ENCODE peak calls at places on chromosomes 5 and 9, in six cellular contexts. X is body of pancreas, P is choroid plexus epithelial cell, V is fibroblast of lung, J is PC-3, T is mucosa of descending colon. E is an unnamed sample.

GRCh38 chr5:76601470-76601869 is 21.7 kb downstream of the F2RL2 start:
- DNase-seq in X (peak; percentile 35), P (peak; percentile 88), V (peak; percentile 87), J (peak; percentile 69), T (no peak), E (peak; percentile 88)

GRCh38 chr5:42992035-42992570 is 48.0 kb downstream of the ANXA2R start:
- DNase-seq in X (peak; percentile 84), P (peak; percentile 92), V (peak; percentile 95), J (no peak), T (peak; percentile 81), E (peak; percentile 81)

GRCh38 chr5:32639943-32640342 is 54.6 kb downstream of the SUB1 start:
- DNase-seq in X (no peak), P (no peak), V (no peak), J (peak; percentile 66), T (no peak), E (no peak)

GRCh38 chr5:26669523-26669922 is 368.9 kb downstream of the CDH9 start:
- DNase-seq in X (no peak), P (no peak), V (no peak), J (no peak), T (no peak), E (no peak)

GRCh38 chr9:36798350-36799065 is 225.8 kb downstream of the MELK start:
- DNase-seq in X (no peak), P (no peak), V (no peak), J (peak; percentile 48), T (no peak), E (no peak)

GRCh38 chr5:132979367-132979935 is 16.0 kb upstream of the AFF4 start:
- DNase-seq in X (peak; percentile 3), P (peak; percentile 17), V (peak; percentile 65), J (peak; percentile 70), T (no peak), E (no peak)

GRCh38 chr9:109865521-109865920 is 85.5 kb downstream of the PALM2AKAP2 start:
- DNase-seq in X (no peak), P (no peak), V (no peak), J (no peak), T (no peak), E (no peak)

GRCh38 chr9:86948153-86948929 is 1.0 kb upstream of the GAS1 start:
- DNase-seq in X (peak; percentile 84), P (peak; percentile 92), V (peak; percentile 88), J (peak; percentile 65), T (peak; percentile 80), E (peak; percentile 90)

GRCh38 chr5:16877267-16877935 is 58.7 kb downstream of the MYO10 start:
- DNase-seq in X (no peak), P (no peak), V (peak; percentile 46), J (no peak), T (no peak), E (no peak)

GRCh38 chr5:35371971-35372426 is 141.7 kb upstream of the PRLR start:
- DNase-seq in X (peak; percentile 78), P (no peak), V (no peak), J (no peak), T (peak; percentile 39), E (no peak)

GRCh38 chr5:102536323-102536928 is 37.6 kb upstream of the SLCO6A1 start:
- DNase-seq in X (no peak), P (peak; percentile 36), V (peak; percentile 47), J (peak; percentile 63), T (no peak), E (peak; percentile 42)

GRCh38 chr9:93942176-93942575 is 13.0 kb downstream of the BARX1 start:
- DNase-seq in X (no peak), P (no peak), V (no peak), J (no peak), T (no peak), E (no peak)

GRCh38 chr5:176653401-176653800 is 6.1 kb downstream of the TSPAN17 start:
- DNase-seq in X (no peak), P (no peak), V (no peak), J (peak; percentile 58), T (no peak), E (peak; percentile 20)

GRCh38 chr9:125142560-125143376 is 560 bp downstream of the SCAI start:
- DNase-seq in X (peak; percentile 3), P (no peak), V (no peak), J (no peak), T (no peak), E (no peak)

GRCh38 chr9:87826331-87826730 is 56.3 kb upstream of the SPATA31E1 start:
- DNase-seq in X (no peak), P (no peak), V (no peak), J (no peak), T (no peak), E (no peak)

GRCh38 chr5:167783145-167783817 is 508.2 kb upstream of the WWC1 start:
- DNase-seq in X (peak; percentile 11), P (peak; percentile 84), V (peak; percentile 25), J (no peak), T (no peak), E (peak; percentile 43)

GRCh38 chr9:90107021-90107771 is 502.4 kb downstream of the GADD45G start:
- DNase-seq in X (peak; percentile 91), P (no peak), V (no peak), J (peak; percentile 49), T (no peak), E (peak; percentile 6)

GRCh38 chr5:133274597-133274935 is 222.8 kb downstream of the HSPA4 start:
- DNase-seq in X (no peak), P (no peak), V (no peak), J (no peak), T (no peak), E (peak; percentile 2)

GRCh38 chr5:73380052-73380451 is 68.5 kb downstream of the FOXD1 start:
- DNase-seq in X (no peak), P (no peak), V (no peak), J (no peak), T (no peak), E (no peak)

GRCh38 chr5:87770601-87771121 is 357.9 kb upstream of the CCNH start:
- DNase-seq in X (no peak), P (no peak), V (no peak), J (no peak), T (no peak), E (no peak)

GRCh38 chr5:107218457-107219193 is 452.1 kb downstream of the EFNA5 start:
- DNase-seq in X (no peak), P (peak; percentile 29), V (no peak), J (peak; percentile 17), T (no peak), E (peak; percentile 71)

GRCh38 chr9:95379630-95380029 is 62.1 kb upstream of the FANCC start:
- DNase-seq in X (no peak), P (no peak), V (no peak), J (no peak), T (no peak), E (no peak)

GRCh38 chr9:93891050-93891449 is 64.1 kb downstream of the BARX1 start:
- DNase-seq in X (no peak), P (no peak), V (no peak), J (no peak), T (no peak), E (no peak)

GRCh38 chr9:112180387-112180881 is 5.3 kb upstream of the SUSD1 start:
- DNase-seq in X (no peak), P (no peak), V (no peak), J (peak; percentile 43), T (no peak), E (peak; percentile 13)

GRCh38 chr9:95477441-95477840 is 39.3 kb downstream of the PTCH1 start:
- DNase-seq in X (peak; percentile 30), P (no peak), V (no peak), J (no peak), T (no peak), E (no peak)

GRCh38 chr5:83467315-83468044 is 4.1 kb upstream of the VCAN start:
- DNase-seq in X (peak; percentile 9), P (peak; percentile 78), V (peak; percentile 71), J (peak; percentile 2), T (no peak), E (peak; percentile 89)

GRCh38 chr9:106963684-106964083 is 100.7 kb downstream of the ZNF462 start:
- DNase-seq in X (no peak), P (no peak), V (no peak), J (no peak), T (no peak), E (no peak)

GRCh38 chr5:142977363-142978051 is 207.3 kb downstream of the ARHGAP26 start:
- DNase-seq in X (peak; percentile 41), P (peak; percentile 98), V (peak; percentile 53), J (peak; percentile 71), T (no peak), E (peak; percentile 71)

GRCh38 chr9:26163931-26164330 is 485.7 kb upstream of the TUSC1 start:
- DNase-seq in X (no peak), P (peak; percentile 4), V (peak; percentile 54), J (peak; percentile 36), T (no peak), E (no peak)

GRCh38 chr9:120735415-120736126 is 21.3 kb upstream of the MEGF9 start:
- DNase-seq in X (peak; percentile 73), P (peak; percentile 74), V (peak; percentile 80), J (no peak), T (no peak), E (peak; percentile 75)

GRCh38 chr5:135694016-135694415 is 115.2 kb upstream of the CXCL14 start:
- DNase-seq in X (no peak), P (no peak), V (no peak), J (no peak), T (no peak), E (no peak)

GRCh38 chr5:152329191-152329590 is 75.9 kb downstream of the NMUR2 start:
- DNase-seq in X (no peak), P (no peak), V (no peak), J (no peak), T (no peak), E (no peak)

GRCh38 chr5:51380603-51381207 is 2.5 kb upstream of the ISL1 start:
- DNase-seq in X (no peak), P (peak; percentile 37), V (peak; percentile 36), J (peak; percentile 65), T (no peak), E (peak; percentile 53)

GRCh38 chr9:38154501-38155421 is 85.7 kb upstream of the SHB start:
- DNase-seq in X (no peak), P (no peak), V (no peak), J (peak; percentile 38), T (no peak), E (no peak)
- TF ChIP-seq CTCF in X (no peak), P (no peak), V (no peak), J (no peak), T (no peak), E (no peak)

DNA sequence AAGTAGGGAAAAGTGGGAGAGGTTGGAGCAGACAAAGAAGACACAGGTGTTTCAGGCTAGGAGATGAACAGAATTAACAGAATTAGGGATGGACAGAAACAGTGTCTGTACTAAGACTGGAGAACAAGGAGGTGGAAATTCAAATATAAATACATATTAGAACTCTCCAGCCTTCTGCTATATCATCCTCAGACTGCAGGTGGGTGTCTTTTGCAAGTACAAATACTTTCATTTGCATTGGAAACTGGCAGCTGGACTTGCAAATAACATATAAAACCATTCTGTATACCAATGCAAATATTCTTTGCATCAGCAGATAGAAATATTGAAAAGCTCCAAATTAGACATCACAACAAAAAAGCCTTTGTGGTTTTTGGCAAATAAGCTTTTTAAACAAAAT is 335.4 kb downstream of the ZNF608 start:
- DNase-seq in X (no peak), P (peak; percentile 75), V (peak; percentile 43), J (no peak), T (no peak), E (peak; percentile 22)
- H3K4me3 ChIP-seq in X (no peak overlapping the region), P (no peak overlapping the region), V (no peak overlapping the region), J (no peak overlapping the region), T (no peak overlapping the region), E (no peak overlapping the region)

GRCh38 chr9:103410059-103410458 is 414.9 kb downstream of the CYLC2 start:
- DNase-seq in X (no peak), P (no peak), V (no peak), J (no peak), T (no peak), E (no peak)
- TF ChIP-seq CTCF in X (no peak), P (no peak), V (no peak), J (no peak), T (no peak), E (no peak)

GRCh38 chr5:180558232-180558631 is 33.1 kb downstream of the SCGB3A1 start:
- DNase-seq in X (no peak), P (no peak), V (no peak), J (no peak), T (no peak), E (no peak)
- H3K4me3 ChIP-seq in X (no peak overlapping the region), P (no peak overlapping the region), V (no peak overlapping the region), J (no peak overlapping the region), T (no peak overlapping the region), E (no peak overlapping the region)